ENCODE peak calls at places on chromosomes 3 and 15, in eight cellular contexts. D is HepG2, L is A549, B is HCT116, R is H1, T is GM12878, G is K562, K is endothelial cell of umbilical vein. W is an unnamed sample.

GRCh38 chr3:115615451-115615850 is 7.9 kb upstream of the GAP43 start:
- DNase-seq in G (no peak), L (no peak), R (no peak), K (no peak), D (no peak), B (no peak), T (no peak), W (no peak)

GRCh38 chr3:47083786-47084185 is 80.1 kb downstream of the SETD2 start:
- DNase-seq in T (peak), L (no peak), B (no peak), G (no peak), R (no peak), D (no peak), K (no peak), W (peak)

GRCh38 chr3:101827211-101828174 is 21.8 kb upstream of the NFKBIZ start:
- DNase-seq in T (peak), B (peak), D (peak), R (no peak), L (peak), G (peak), K (peak), W (peak)

GRCh38 chr3:173584834-173585831 is 187.6 kb downstream of the NLGN1 start:
- DNase-seq in T (no peak), L (peak), R (no peak), B (no peak), G (no peak), K (peak), D (no peak), W (no peak)

GRCh38 chr3:29731050-29731449 is 450.2 kb downstream of the RBMS3 start:
- DNase-seq in R (no peak), G (no peak), K (peak), D (no peak), B (no peak), L (no peak), T (no peak), W (no peak)

GRCh38 chr15:39248204-39248603 is 332.7 kb upstream of the THBS1 start:
- DNase-seq in K (peak), T (no peak), R (no peak), L (no peak), G (no peak), D (peak), B (peak), W (no peak)

GRCh38 chr15:60720493-60721231 is 241.7 kb upstream of the ICE2 start:
- DNase-seq in K (no peak), G (no peak), L (no peak), B (no peak), D (no peak), R (no peak), T (peak), W (no peak)

GRCh38 chr3:157146664-157147082 is 13.3 kb downstream of the CCNL1 start:
- DNase-seq in K (no peak), G (no peak), R (no peak), L (no peak), T (no peak), D (no peak), B (no peak), W (no peak)

GRCh38 chr3:33229947-33230346 is 11.3 kb upstream of the SUSD5 start:
- DNase-seq in K (no peak), D (no peak), L (no peak), T (no peak), R (no peak), B (no peak), G (no peak), W (no peak)

GRCh38 chr15:90049030-90049429 is 47.9 kb downstream of the ZNF710 start:
- DNase-seq in K (no peak), T (no peak), L (no peak), D (no peak), B (no peak), G (no peak), R (no peak), W (no peak)

GRCh38 chr15:41944313-41944940 is 27.9 kb downstream of the EHD4 start:
- DNase-seq in G (no peak), B (peak), K (peak), R (no peak), D (peak), T (no peak), L (peak), W (no peak)

GRCh38 chr15:70096975-70097336 is 761 bp downstream of the TLE3 start:
- DNase-seq in G (no peak), R (no peak), L (no peak), K (no peak), T (no peak), D (no peak), B (no peak), W (no peak)

GRCh38 chr15:89912674-89913396 is at the start of gene ARPIN:
- DNase-seq in B (no peak), K (peak), R (no peak), L (peak), D (peak), G (no peak), T (no peak), W (no peak)

GRCh38 chr3:71087109-71088018 is 496.2 kb downstream of the FOXP1 start:
- DNase-seq in D (peak), R (no peak), T (peak), L (peak), G (no peak), B (no peak), K (peak), W (no peak)

GRCh38 chr3:156963096-156963495 is 136.9 kb downstream of the LEKR1 start:
- DNase-seq in G (no peak), R (no peak), T (no peak), B (no peak), D (no peak), L (no peak), K (no peak), W (no peak)

GRCh38 chr3:104556372-104557078 is 810.2 kb upstream of the ALCAM start:
- DNase-seq in B (no peak), T (no peak), G (no peak), L (no peak), R (no peak), D (no peak), K (no peak), W (peak)

GRCh38 chr3:184757010-184757651 is 45.3 kb upstream of the MAGEF1 start:
- DNase-seq in D (no peak), K (peak), G (no peak), R (no peak), L (no peak), T (no peak), B (no peak), W (no peak)

GRCh38 chr3:112261742-112262141 is 32.3 kb downstream of the SLC9C1 start:
- DNase-seq in K (no peak), D (no peak), G (no peak), L (no peak), R (no peak), T (no peak), B (no peak), W (peak)

GRCh38 chr3:123096701-123097100 is 29.9 kb downstream of the PDIA5 start:
- DNase-seq in T (no peak), D (no peak), R (no peak), G (no peak), L (no peak), B (no peak), K (no peak), W (no peak)

GRCh38 chr3:120111898-120112297 is 17.7 kb upstream of the GSK3B start:
- DNase-seq in T (no peak), L (no peak), G (no peak), K (no peak), D (no peak), R (no peak), B (no peak), W (no peak)
- TF ChIP-seq MAX in T (no peak), L (no peak), G (no peak), K (no peak), D (no peak), R (no peak), B (no peak), W (no peak)

GRCh38 chr3:40381904-40382616 is 4.9 kb upstream of the ENTPD3 start:
- DNase-seq in L (no peak), B (no peak), K (no peak), G (no peak), D (no peak), R (no peak), T (no peak), W (no peak)

GRCh38 chr3:40382617-40382979 is 4.4 kb upstream of the ENTPD3 start:
- DNase-seq in B (no peak), T (no peak), D (peak), K (no peak), L (no peak), G (peak), R (no peak), W (no peak)

GRCh38 chr3:40379674-40380306 is 7.2 kb upstream of the ENTPD3 start:
- DNase-seq in K (no peak), B (no peak), D (no peak), L (no peak), G (peak), R (no peak), T (no peak), W (no peak)

GRCh38 chr3:40377822-40378221 is 9.2 kb upstream of the ENTPD3 start:
- DNase-seq in B (no peak), T (no peak), G (no peak), L (no peak), R (no peak), D (no peak), K (no peak), W (no peak)
- TF ChIP-seq POLR2A in B (no peak), T (no peak), G (no peak), L (no peak), R (no peak), D (no peak), K (no peak), W (no peak)

DNA sequence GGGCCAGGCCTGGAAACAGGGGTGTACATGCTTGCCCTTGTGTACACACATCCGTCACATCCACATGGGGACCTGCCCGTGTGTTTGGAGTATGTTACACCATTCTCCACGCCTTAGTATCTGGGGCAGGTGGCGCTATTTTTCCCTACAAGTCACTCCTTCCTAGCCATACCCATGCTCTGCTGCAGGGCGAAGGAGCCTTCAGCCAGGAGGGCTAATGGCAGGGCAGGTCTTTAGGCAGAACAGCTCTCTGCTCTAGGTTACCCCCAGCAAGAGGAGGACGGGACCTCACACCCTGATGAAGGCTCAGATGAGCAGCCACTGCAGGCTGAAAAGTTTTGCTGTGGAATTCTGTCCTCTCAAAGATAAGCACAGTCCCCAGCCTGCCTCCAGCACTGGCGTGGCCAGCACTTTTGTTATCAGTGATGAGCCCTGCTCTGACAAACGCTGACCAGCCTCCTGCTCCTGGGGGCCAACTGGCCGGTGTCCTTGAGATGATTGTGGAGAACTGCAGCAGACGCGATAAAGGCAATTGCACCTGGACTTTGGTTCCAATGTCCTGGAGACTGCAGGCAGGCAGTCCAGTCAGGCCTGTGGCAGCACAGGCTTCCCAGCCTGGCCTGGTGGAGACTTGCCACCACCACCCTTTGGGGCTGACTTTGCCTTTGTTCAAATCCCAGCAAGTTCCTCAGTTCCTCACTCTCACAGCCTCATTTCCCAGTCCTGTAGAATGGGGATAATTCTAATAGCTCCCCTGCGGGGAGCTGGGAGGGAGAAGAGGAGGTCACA is 19.8 kb upstream of the PIGZ start:
- DNase-seq in L (peak), T (no peak), G (peak), B (peak), D (peak), R (no peak), K (no peak), W (no peak)
- TF ChIP-seq MAX in L (no peak), T (no peak), G (peak), B (peak), D (no peak), R (peak), K (no peak), W (no peak)

GRCh38 chr3:12994607-12995388 is 78.4 kb downstream of the IQSEC1 start:
- DNase-seq in L (peak), G (peak), T (no peak), B (peak), K (peak), R (peak), D (peak), W (peak)
- TF ChIP-seq POLR2A in L (peak), G (peak), T (peak), B (no peak), K (no peak), R (no peak), D (peak), W (peak)

DNA sequence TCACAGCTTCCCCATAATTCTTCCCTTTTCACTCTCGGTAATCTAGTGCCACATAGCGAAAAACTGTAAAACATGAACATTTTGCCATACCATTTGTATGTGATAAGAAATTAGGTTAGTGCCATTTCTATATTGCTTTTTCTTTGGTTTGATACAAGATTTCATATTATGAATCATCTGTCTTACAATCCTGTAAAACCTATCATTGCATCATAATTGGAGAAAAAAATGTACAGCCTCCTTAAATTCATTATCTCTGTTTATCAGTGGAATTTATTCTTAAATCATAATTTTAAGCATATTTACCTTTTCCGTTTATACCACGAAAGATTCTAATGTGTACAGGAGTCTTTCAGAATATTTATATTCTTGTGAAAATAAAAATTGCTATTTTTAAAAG is 23.8 kb downstream of the SEC62 start:
- DNase-seq in T (no peak), G (no peak), R (no peak), K (no peak), B (no peak), D (no peak), L (no peak), W (no peak)
- TF ChIP-seq MAX in T (no peak), G (no peak), R (no peak), K (no peak), B (no peak), D (no peak), L (no peak), W (no peak)